ENCODE peak calls at places on chromosomes 3 and 15, in five cellular contexts. L is effector CD4-positive, alpha-beta T cell; F is activated CD8-positive, alpha-beta memory T cell treated with anti-CD3 and anti-CD28 coated beads for 48 hours; P is NCI-H1048; W is kidney epithelial cell. V is an unnamed sample.

GRCh38 chr3:65996605-65997004 is 42.1 kb downstream of the MAGI1 start:
- DNase-seq in L (no peak), F (no peak), P (no peak), W (peak), V (peak)

GRCh38 chr3:187963003-187963676 is 190.8 kb upstream of the LPP start:
- DNase-seq in L (no peak), F (no peak), P (no peak), W (no peak), V (no peak)

GRCh38 chr3:173753593-173753992 is 356.0 kb downstream of the NLGN1 start:
- DNase-seq in L (no peak), F (no peak), P (no peak), W (no peak), V (no peak)

GRCh38 chr3:71680588-71680987 is 44.6 kb downstream of the EIF4E3 start:
- DNase-seq in L (no peak), F (no peak), P (no peak), W (no peak), V (no peak)

GRCh38 chr15:52483712-52484111 is 45.0 kb downstream of the MYO5A start:
- DNase-seq in L (no peak), F (no peak), P (no peak), W (no peak), V (no peak)

GRCh38 chr15:94323076-94323475 is 91.7 kb downstream of the MCTP2 start:
- DNase-seq in L (no peak), F (no peak), P (no peak), W (no peak), V (no peak)

GRCh38 chr15:63283126-63283525 is 5.7 kb downstream of the APH1B start:
- DNase-seq in L (no peak), F (no peak), P (no peak), W (no peak), V (no peak)

GRCh38 chr15:66943456-66944095 is 121.8 kb upstream of the SMAD3 start:
- DNase-seq in L (no peak), F (no peak), P (no peak), W (no peak), V (no peak)

GRCh38 chr3:71728632-71729342 is 3.6 kb upstream of the EIF4E3 start:
- DNase-seq in L (no peak), F (no peak), P (no peak), W (no peak), V (no peak)

GRCh38 chr3:49844464-49845183 is 11.7 kb downstream of the TRAIP start:
- DNase-seq in L (no peak), F (no peak), P (no peak), W (no peak), V (no peak)

GRCh38 chr15:28942046-28942445 is 56.3 kb downstream of the APBA2 start:
- DNase-seq in L (no peak), F (no peak), P (no peak), W (no peak), V (no peak)

GRCh38 chr3:94159062-94159726 is 96.3 kb downstream of the NSUN3 start:
- DNase-seq in L (no peak), F (no peak), P (no peak), W (peak), V (no peak)

GRCh38 chr3:187223799-187224198 is 26.5 kb downstream of the RTP1 start:
- DNase-seq in L (no peak), F (no peak), P (no peak), W (peak), V (no peak)

GRCh38 chr15:100711479-100712130 is 109.2 kb downstream of the ASB7 start:
- DNase-seq in L (no peak), F (no peak), P (no peak), W (no peak), V (no peak)

GRCh38 chr3:63706321-63707085 is 54.0 kb downstream of the SNTN start:
- DNase-seq in L (no peak), F (no peak), P (no peak), W (peak), V (peak)

GRCh38 chr15:36544518-36545383 is 34.7 kb upstream of the CDIN1 start:
- DNase-seq in L (no peak), F (no peak), P (no peak), W (no peak), V (no peak)

GRCh38 chr15:52834379-52834778 is 44.2 kb upstream of the ONECUT1 start:
- DNase-seq in L (no peak), F (no peak), P (no peak), W (no peak), V (no peak)

GRCh38 chr3:182626484-182627467 is 166.5 kb upstream of the ATP11B start:
- DNase-seq in L (no peak), F (no peak), P (no peak), W (no peak), V (no peak)

GRCh38 chr3:109071349-109072142 is 46.4 kb downstream of the MORC1 start:
- DNase-seq in L (no peak), F (no peak), P (peak), W (no peak), V (no peak)

GRCh38 chr3:71076361-71076997 is 507.0 kb downstream of the FOXP1 start:
- DNase-seq in L (no peak), F (no peak), P (no peak), W (no peak), V (no peak)

GRCh38 chr3:131705558-131706051 is 202.8 kb upstream of the MRPL3 start:
- DNase-seq in L (no peak), F (no peak), P (no peak), W (peak), V (no peak)

GRCh38 chr15:37107071-37107753 is 6.9 kb upstream of the MEIS2 start:
- DNase-seq in L (no peak), F (no peak), P (no peak), W (no peak), V (no peak)

GRCh38 chr15:76169792-76170425 is 110.1 kb downstream of the TMEM266 start:
- DNase-seq in L (no peak), F (no peak), P (no peak), W (no peak), V (no peak)

GRCh38 chr15:73599934-73600333 is 33.3 kb downstream of the NPTN start:
- DNase-seq in L (no peak), F (no peak), P (no peak), W (peak), V (peak)

GRCh38 chr3:142595581-142595950 is 627 bp upstream of the PLS1 start:
- DNase-seq in L (no peak), F (no peak), P (no peak), W (peak), V (peak)

GRCh38 chr3:37504583-37505357 is 330.4 kb upstream of the LRRFIP2 start:
- DNase-seq in L (no peak), F (no peak), P (no peak), W (no peak), V (no peak)

GRCh38 chr3:54621181-54621580 is 306.7 kb downstream of the LRTM1 start:
- DNase-seq in L (no peak), F (no peak), P (no peak), W (no peak), V (no peak)

GRCh38 chr15:91279481-91279880 is 179.4 kb downstream of the SV2B start:
- DNase-seq in L (no peak), F (no peak), P (no peak), W (no peak), V (no peak)

GRCh38 chr3:139534992-139535879 is 4.3 kb downstream of the RBP1 start:
- DNase-seq in L (no peak), F (no peak), P (no peak), W (no peak), V (peak)

GRCh38 chr3:139309046-139309660 is 34.7 kb upstream of the MRPS22 start:
- DNase-seq in L (no peak), F (no peak), P (no peak), W (no peak), V (no peak)

GRCh38 chr3:15099364-15100098 is 583 bp upstream of the RBSN start:
- DNase-seq in L (peak), F (no peak), P (no peak), W (no peak), V (no peak)

GRCh38 chr15:66715181-66715624 is 13.2 kb downstream of the SMAD6 start:
- DNase-seq in L (no peak), F (no peak), P (no peak), W (no peak), V (no peak)

GRCh38 chr3:196754215-196754937 is 14.7 kb downstream of the PAK2 start:
- DNase-seq in L (no peak), F (no peak), P (no peak), W (no peak), V (no peak)

GRCh38 chr3:89252865-89253264 is 145.4 kb downstream of the EPHA3 start:
- DNase-seq in L (no peak), F (no peak), P (no peak), W (no peak), V (no peak)

V was measured in kidney glomerular epithelial cell.